ENCODE peak calls at places on chromosomes 7 and 10, in five cellular contexts. L, B, U, R and D are unnamed samples.

GRCh38 chr10:124719213-124719851 is 24.8 kb downstream of the FAM53B start:
- DNase-seq in R (peak), B (no peak), L (peak), U (no peak), D (no peak)

GRCh38 chr10:23013581-23014335 is 81.6 kb upstream of the MSRB2 start:
- DNase-seq in B (no peak), R (no peak), U (no peak), L (no peak), D (no peak)

GRCh38 chr7:6419310-6419773 is 28.4 kb downstream of the DAGLB start:
- DNase-seq in R (no peak), B (no peak), L (no peak), U (no peak), D (peak)

GRCh38 chr10:4006848-4007247 is 221.8 kb upstream of the KLF6 start:
- DNase-seq in R (no peak), U (no peak), L (no peak), B (no peak), D (no peak)

GRCh38 chr10:73875139-73875475 is 752 bp upstream of the CAMK2G start:
- DNase-seq in U (no peak), L (no peak), B (no peak), R (no peak), D (no peak)

GRCh38 chr10:87608756-87609155 is 50.9 kb upstream of the PAPSS2 start:
- DNase-seq in R (no peak), B (no peak), U (no peak), L (no peak), D (no peak)

GRCh38 chr10:15254808-15255655 is 86.5 kb upstream of the NMT2 start:
- DNase-seq in U (no peak), B (peak), L (no peak), R (no peak), D (no peak)

GRCh38 chr10:43594944-43595589 is 11.2 kb upstream of the ZNF485 start:
- DNase-seq in B (no peak), R (no peak), U (no peak), L (no peak), D (no peak)

GRCh38 chr10:55098452-55098851 is 297.4 kb upstream of the PCDH15 start:
- DNase-seq in B (no peak), U (no peak), R (no peak), L (no peak), D (no peak)

GRCh38 chr10:20971901-20972300 is 74.8 kb upstream of the NEBL start:
- DNase-seq in L (no peak), B (no peak), U (no peak), R (no peak), D (no peak)